ENCODE peak calls at places on chromosome 19, in nine cellular contexts. One of them, this sample, is unnamed.
A peak's percentile ranks its signal among the peaks of the same experiment; 100 is the strongest.

GRCh38 chr19:21256722-21257121 is 72.5 kb downstream of the ZNF708 start:
- DNase-seq in CD8-positive, alpha-beta T cell: no peak
- DNase-seq in lower lobe of right lung: no peak
- DNase-seq in aorta: no peak
- DNase-seq in mammary epithelial cell: peak; percentile 43
- DNase-seq in tibial nerve: no peak
- DNase-seq in vagina: no peak
- DNase-seq in heart right ventricle: no peak
- DNase-seq in mesendoderm: peak; percentile 77
- DNase-seq in this sample: no peak

GRCh38 chr19:19615086-19615485 is 3.4 kb downstream of the PBX4 start:
- DNase-seq in CD8-positive, alpha-beta T cell: no peak
- DNase-seq in lower lobe of right lung: no peak
- DNase-seq in aorta: no peak
- DNase-seq in mammary epithelial cell: peak; percentile 24
- DNase-seq in tibial nerve: no peak
- DNase-seq in vagina: no peak
- DNase-seq in heart right ventricle: no peak
- DNase-seq in mesendoderm: no peak
- DNase-seq in this sample: no peak

GRCh38 chr19:55088021-55088451 is 12.4 kb downstream of the EPS8L1 start:
- DNase-seq in CD8-positive, alpha-beta T cell: no peak
- DNase-seq in lower lobe of right lung: no peak
- DNase-seq in aorta: no peak
- DNase-seq in mammary epithelial cell: no peak
- DNase-seq in tibial nerve: no peak
- DNase-seq in vagina: no peak
- DNase-seq in heart right ventricle: no peak
- DNase-seq in mesendoderm: no peak
- DNase-seq in this sample: no peak

GRCh38 chr19:39362682-39363657 is 20.7 kb downstream of the SAMD4B start:
- DNase-seq in CD8-positive, alpha-beta T cell: no peak
- DNase-seq in lower lobe of right lung: no peak
- DNase-seq in aorta: no peak
- DNase-seq in mammary epithelial cell: peak; percentile 71
- DNase-seq in tibial nerve: no peak
- DNase-seq in vagina: no peak
- DNase-seq in heart right ventricle: no peak
- DNase-seq in mesendoderm: no peak
- DNase-seq in this sample: no peak

GRCh38 chr19:10503002-10503789 is at the start of gene KEAP1:
- DNase-seq in CD8-positive, alpha-beta T cell: no peak
- DNase-seq in lower lobe of right lung: peak; percentile 59
- DNase-seq in aorta: peak; percentile 66
- DNase-seq in mammary epithelial cell: no peak
- DNase-seq in tibial nerve: no peak
- DNase-seq in vagina: peak; percentile 86
- DNase-seq in heart right ventricle: peak; percentile 33
- DNase-seq in mesendoderm: peak; percentile 70
- DNase-seq in this sample: peak; percentile 79

GRCh38 chr19:19507354-19507753 is 8.0 kb downstream of the TSSK6 start:
- DNase-seq in CD8-positive, alpha-beta T cell: no peak
- DNase-seq in lower lobe of right lung: no peak
- DNase-seq in aorta: no peak
- DNase-seq in mammary epithelial cell: no peak
- DNase-seq in tibial nerve: no peak
- DNase-seq in vagina: no peak
- DNase-seq in heart right ventricle: no peak
- DNase-seq in mesendoderm: no peak
- DNase-seq in this sample: peak; percentile 22

GRCh38 chr19:40274585-40275544 is 10.3 kb downstream of the AKT2 start:
- DNase-seq in CD8-positive, alpha-beta T cell: peak; percentile 21
- DNase-seq in lower lobe of right lung: no peak
- DNase-seq in aorta: no peak
- DNase-seq in mammary epithelial cell: no peak
- DNase-seq in tibial nerve: no peak
- DNase-seq in vagina: no peak
- DNase-seq in heart right ventricle: no peak
- DNase-seq in mesendoderm: no peak
- DNase-seq in this sample: no peak

GRCh38 chr19:38028913-38029565 is 122.0 kb downstream of the SIPA1L3 start:
- DNase-seq in CD8-positive, alpha-beta T cell: no peak
- DNase-seq in lower lobe of right lung: no peak
- DNase-seq in aorta: no peak
- DNase-seq in mammary epithelial cell: no peak
- DNase-seq in tibial nerve: no peak
- DNase-seq in vagina: no peak
- DNase-seq in heart right ventricle: no peak
- DNase-seq in mesendoderm: no peak
- DNase-seq in this sample: no peak

GRCh38 chr19:35710784-35711723 is 6.7 kb downstream of the ZBTB32 start:
- DNase-seq in CD8-positive, alpha-beta T cell: no peak
- DNase-seq in lower lobe of right lung: no peak
- DNase-seq in aorta: no peak
- DNase-seq in mammary epithelial cell: no peak
- DNase-seq in tibial nerve: no peak
- DNase-seq in vagina: no peak
- DNase-seq in heart right ventricle: no peak
- DNase-seq in mesendoderm: no peak
- DNase-seq in this sample: no peak

GRCh38 chr19:6227156-6227940 is 52.4 kb downstream of the MLLT1 start:
- DNase-seq in CD8-positive, alpha-beta T cell: no peak
- DNase-seq in lower lobe of right lung: peak; percentile 28
- DNase-seq in aorta: no peak
- DNase-seq in mammary epithelial cell: no peak
- DNase-seq in tibial nerve: no peak
- DNase-seq in vagina: no peak
- DNase-seq in heart right ventricle: no peak
- DNase-seq in mesendoderm: no peak
- DNase-seq in this sample: peak; percentile 41

GRCh38 chr19:9914315-9915207 is 21.8 kb downstream of the OLFM2 start:
- DNase-seq in CD8-positive, alpha-beta T cell: peak; percentile 72
- DNase-seq in lower lobe of right lung: peak; percentile 76
- DNase-seq in aorta: peak; percentile 86
- DNase-seq in mammary epithelial cell: peak; percentile 77
- DNase-seq in tibial nerve: peak; percentile 27
- DNase-seq in vagina: no peak
- DNase-seq in heart right ventricle: peak; percentile 49
- DNase-seq in mesendoderm: peak; percentile 93
- DNase-seq in this sample: peak; percentile 90

DNA sequence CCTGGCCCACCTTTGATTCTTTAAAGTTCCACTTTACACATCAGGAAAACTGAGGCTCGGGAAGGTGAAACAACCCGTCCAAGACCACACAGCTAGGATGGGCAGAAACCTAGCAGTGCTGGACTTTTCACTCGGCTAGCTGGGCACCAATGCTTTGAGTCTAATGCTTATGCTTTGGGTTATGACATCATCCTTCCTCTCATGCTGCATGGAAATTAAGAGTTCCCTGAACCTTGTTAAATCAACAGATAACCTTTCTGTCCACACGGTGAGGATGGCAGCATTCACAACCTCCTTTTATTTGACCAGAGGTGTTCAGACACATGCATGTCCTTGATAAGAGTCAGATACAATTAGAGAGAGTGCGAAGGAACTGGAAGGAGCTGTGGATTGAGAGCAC is 138.4 kb downstream of the UQCRFS1 start:
- DNase-seq in CD8-positive, alpha-beta T cell: no peak
- DNase-seq in lower lobe of right lung: no peak
- DNase-seq in aorta: no peak
- DNase-seq in mammary epithelial cell: no peak
- DNase-seq in tibial nerve: no peak
- DNase-seq in vagina: no peak
- DNase-seq in heart right ventricle: no peak
- DNase-seq in mesendoderm: no peak
- DNase-seq in this sample: no peak
- H3K4me3 ChIP-seq in CD8-positive, alpha-beta T cell: no peak overlapping the region
- H3K4me3 ChIP-seq in lower lobe of right lung: no peak overlapping the region
- H3K4me3 ChIP-seq in aorta: no peak overlapping the region
- H3K4me3 ChIP-seq in mammary epithelial cell: no peak overlapping the region
- H3K4me3 ChIP-seq in tibial nerve: no peak overlapping the region
- H3K4me3 ChIP-seq in vagina: no peak overlapping the region
- H3K4me3 ChIP-seq in heart right ventricle: no peak overlapping the region
- H3K4me3 ChIP-seq in mesendoderm: no peak overlapping the region
- H3K4me3 ChIP-seq in this sample: no peak overlapping the region

GRCh38 chr19:18203863-18204393 is at the start of gene RAB3A:
- DNase-seq in CD8-positive, alpha-beta T cell: peak; percentile 99
- DNase-seq in lower lobe of right lung: peak; percentile 100
- DNase-seq in aorta: peak; percentile 100
- DNase-seq in mammary epithelial cell: peak; percentile 100
- DNase-seq in tibial nerve: peak; percentile 100
- DNase-seq in vagina: peak; percentile 100
- DNase-seq in heart right ventricle: peak; percentile 100
- DNase-seq in mesendoderm: peak; percentile 100
- DNase-seq in this sample: peak; percentile 100

GRCh38 chr19:18205180-18205915 is 1.5 kb upstream of the RAB3A start:
- DNase-seq in CD8-positive, alpha-beta T cell: peak; percentile 47
- DNase-seq in lower lobe of right lung: peak; percentile 82
- DNase-seq in aorta: peak; percentile 89
- DNase-seq in mammary epithelial cell: peak; percentile 32
- DNase-seq in tibial nerve: peak; percentile 82
- DNase-seq in vagina: no peak
- DNase-seq in heart right ventricle: peak; percentile 92
- DNase-seq in mesendoderm: peak; percentile 71
- DNase-seq in this sample: peak; percentile 94

GRCh38 chr19:18204394-18205179 is 745 bp upstream of the RAB3A start:
- DNase-seq in CD8-positive, alpha-beta T cell: peak; percentile 28
- DNase-seq in lower lobe of right lung: no peak
- DNase-seq in aorta: peak; percentile 62
- DNase-seq in mammary epithelial cell: no peak
- DNase-seq in tibial nerve: peak; percentile 77
- DNase-seq in vagina: no peak
- DNase-seq in heart right ventricle: peak; percentile 80
- DNase-seq in mesendoderm: peak; percentile 82
- DNase-seq in this sample: no peak

GRCh38 chr19:18202759-18203407 is 959 bp downstream of the RAB3A start:
- DNase-seq in CD8-positive, alpha-beta T cell: no peak
- DNase-seq in lower lobe of right lung: no peak
- DNase-seq in aorta: peak; percentile 65
- DNase-seq in mammary epithelial cell: peak; percentile 9
- DNase-seq in tibial nerve: no peak
- DNase-seq in vagina: no peak
- DNase-seq in heart right ventricle: peak; percentile 24
- DNase-seq in mesendoderm: no peak
- DNase-seq in this sample: peak; percentile 42

GRCh38 chr19:18203408-18203862 is 407 bp downstream of the RAB3A start:
- DNase-seq in CD8-positive, alpha-beta T cell: peak; percentile 41
- DNase-seq in lower lobe of right lung: peak; percentile 77
- DNase-seq in aorta: no peak
- DNase-seq in mammary epithelial cell: no peak
- DNase-seq in tibial nerve: no peak
- DNase-seq in vagina: no peak
- DNase-seq in heart right ventricle: peak; percentile 39
- DNase-seq in mesendoderm: no peak
- DNase-seq in this sample: peak; percentile 89
- H3K27ac ChIP-seq in CD8-positive, alpha-beta T cell: peak overlapping the region; percentile 76
- H3K27ac ChIP-seq in lower lobe of right lung: peak overlapping the region; percentile 74
- H3K27ac ChIP-seq in aorta: no peak overlapping the region
- H3K27ac ChIP-seq in mammary epithelial cell: no peak overlapping the region
- H3K27ac ChIP-seq in tibial nerve: peak overlapping the region; percentile 97
- H3K27ac ChIP-seq in vagina: peak overlapping the region; percentile 70
- H3K27ac ChIP-seq in heart right ventricle: peak overlapping the region; percentile 72
- H3K27ac ChIP-seq in mesendoderm: no peak overlapping the region
- H3K27ac ChIP-seq in this sample: peak overlapping the region; percentile 45

GRCh38 chr19:7869453-7869909 is 4.7 kb downstream of the PRR36 start:
- DNase-seq in CD8-positive, alpha-beta T cell: peak; percentile 78
- DNase-seq in lower lobe of right lung: peak; percentile 74
- DNase-seq in aorta: no peak
- DNase-seq in mammary epithelial cell: peak; percentile 67
- DNase-seq in tibial nerve: no peak
- DNase-seq in vagina: no peak
- DNase-seq in heart right ventricle: peak; percentile 30
- DNase-seq in mesendoderm: peak; percentile 70
- DNase-seq in this sample: peak; percentile 86

GRCh38 chr19:7871530-7872305 is 2.5 kb downstream of the PRR36 start:
- DNase-seq in CD8-positive, alpha-beta T cell: peak; percentile 66
- DNase-seq in lower lobe of right lung: peak; percentile 96
- DNase-seq in aorta: peak; percentile 94
- DNase-seq in mammary epithelial cell: peak; percentile 88
- DNase-seq in tibial nerve: peak; percentile 72
- DNase-seq in vagina: no peak
- DNase-seq in heart right ventricle: peak; percentile 88
- DNase-seq in mesendoderm: peak; percentile 97
- DNase-seq in this sample: peak; percentile 92

GRCh38 chr19:7871280-7871529 is 3.0 kb downstream of the PRR36 start:
- DNase-seq in CD8-positive, alpha-beta T cell: no peak
- DNase-seq in lower lobe of right lung: no peak
- DNase-seq in aorta: no peak
- DNase-seq in mammary epithelial cell: no peak
- DNase-seq in tibial nerve: no peak
- DNase-seq in vagina: no peak
- DNase-seq in heart right ventricle: no peak
- DNase-seq in mesendoderm: peak; percentile 92
- DNase-seq in this sample: no peak

GRCh38 chr19:7869910-7870511 is 4.2 kb downstream of the PRR36 start:
- DNase-seq in CD8-positive, alpha-beta T cell: no peak
- DNase-seq in lower lobe of right lung: peak; percentile 70
- DNase-seq in aorta: no peak
- DNase-seq in mammary epithelial cell: peak; percentile 41
- DNase-seq in tibial nerve: no peak
- DNase-seq in vagina: no peak
- DNase-seq in heart right ventricle: peak; percentile 29
- DNase-seq in mesendoderm: peak; percentile 82
- DNase-seq in this sample: peak; percentile 87

DNA sequence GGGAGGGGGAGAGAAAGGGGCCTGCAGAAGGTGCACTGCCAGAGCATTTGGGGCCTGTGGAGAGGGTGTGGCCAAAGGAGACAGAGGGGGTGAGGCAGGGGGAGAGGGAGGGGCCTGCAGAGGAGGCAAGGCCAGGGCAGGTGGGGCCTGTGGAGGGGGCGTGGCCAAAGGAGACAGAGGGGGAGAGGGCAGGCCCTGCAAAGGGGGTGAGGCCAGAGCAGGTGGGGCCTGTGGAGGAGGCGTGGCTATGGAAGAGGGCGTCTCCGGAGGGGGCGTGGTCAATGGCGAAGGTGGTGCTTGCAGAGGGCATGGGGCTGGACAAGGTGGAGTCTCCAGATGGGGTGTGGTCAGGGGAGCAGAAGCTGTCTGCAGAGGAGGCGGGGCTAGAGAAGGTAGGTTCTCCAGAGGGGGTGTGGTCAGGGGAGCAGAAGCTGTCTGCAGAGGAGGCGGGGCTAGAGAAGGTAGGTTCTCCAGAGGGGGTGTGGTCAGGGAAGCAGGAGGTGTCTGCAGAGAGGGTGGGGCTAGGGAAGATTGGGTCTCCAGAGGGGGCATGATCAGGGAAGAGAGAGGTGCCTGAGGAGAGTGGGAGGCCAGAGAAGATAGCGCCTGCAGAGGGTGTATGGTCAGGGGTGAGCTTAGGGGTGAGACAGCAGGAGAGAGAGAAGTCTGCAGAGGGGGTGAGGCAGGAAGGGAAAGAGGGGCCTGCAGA is 3.5 kb downstream of the PRR36 start:
- DNase-seq in CD8-positive, alpha-beta T cell: no peak
- DNase-seq in lower lobe of right lung: no peak
- DNase-seq in aorta: peak; percentile 75
- DNase-seq in mammary epithelial cell: peak; percentile 59
- DNase-seq in tibial nerve: no peak
- DNase-seq in vagina: no peak
- DNase-seq in heart right ventricle: peak; percentile 33
- DNase-seq in mesendoderm: peak; percentile 81
- DNase-seq in this sample: peak; percentile 45
- H3K4me1 ChIP-seq in CD8-positive, alpha-beta T cell: peaks cover 57% of the 10 kb centered on the region
- H3K4me1 ChIP-seq in lower lobe of right lung: peaks cover 45% of the 10 kb centered on the region
- H3K4me1 ChIP-seq in aorta: no peaks in the 10 kb centered on the region
- H3K4me1 ChIP-seq in mammary epithelial cell: peaks cover 40% of the 10 kb centered on the region
- H3K4me1 ChIP-seq in tibial nerve: peaks cover 16% of the 10 kb centered on the region
- H3K4me1 ChIP-seq in vagina: peaks cover 60% of the 10 kb centered on the region
- H3K4me1 ChIP-seq in heart right ventricle: peaks cover 35% of the 10 kb centered on the region
- H3K4me1 ChIP-seq in mesendoderm: no peaks in the 10 kb centered on the region
- H3K4me1 ChIP-seq in this sample: peaks cover 3% of the 10 kb centered on the region

GRCh38 chr19:18429717-18430416 is 8.1 kb downstream of the ISYNA1 start:
- DNase-seq in CD8-positive, alpha-beta T cell: no peak
- DNase-seq in lower lobe of right lung: no peak
- DNase-seq in aorta: peak; percentile 52
- DNase-seq in mammary epithelial cell: no peak
- DNase-seq in tibial nerve: no peak
- DNase-seq in vagina: no peak
- DNase-seq in heart right ventricle: no peak
- DNase-seq in mesendoderm: peak; percentile 51
- DNase-seq in this sample: peak; percentile 61
- H3K4me3 ChIP-seq in CD8-positive, alpha-beta T cell: peak overlapping the region; percentile 58
- H3K4me3 ChIP-seq in lower lobe of right lung: peak overlapping the region; percentile 50
- H3K4me3 ChIP-seq in aorta: no peak overlapping the region
- H3K4me3 ChIP-seq in mammary epithelial cell: no peak overlapping the region
- H3K4me3 ChIP-seq in tibial nerve: no peak overlapping the region
- H3K4me3 ChIP-seq in vagina: peak overlapping the region; percentile 36
- H3K4me3 ChIP-seq in heart right ventricle: peak overlapping the region; percentile 53
- H3K4me3 ChIP-seq in mesendoderm: no peak overlapping the region
- H3K4me3 ChIP-seq in this sample: no peak overlapping the region

This sample was measured in right cardiac atrium.